ENCODE peak calls at places on chromosomes 6 and 20, in four cellular contexts. S is IMR-90, Z is heart right ventricle, G is cardiac fibroblast. E is an unnamed sample.

GRCh38 chr6:32954983-32955802 is 2.3 kb upstream of the HLA-DMA start:
- DNase-seq in S (peak), Z (no peak), G (peak), E (peak)

GRCh38 chr20:40414843-40415615 is 274.0 kb downstream of the MAFB start:
- DNase-seq in S (no peak), Z (no peak), G (no peak), E (no peak)

GRCh38 chr20:10673831-10674683 is at the start of gene JAG1:
- DNase-seq in G (peak), Z (peak), S (peak), E (peak)

GRCh38 chr6:139569561-139569960 is 195.1 kb upstream of the CITED2 start:
- DNase-seq in G (peak), S (peak), Z (no peak), E (peak)

GRCh38 chr6:1244278-1244677 is 67.6 kb upstream of the FOXQ1 start:
- DNase-seq in G (no peak), Z (no peak), S (no peak), E (no peak)

GRCh38 chr20:11034025-11034424 is 360.2 kb upstream of the JAG1 start:
- DNase-seq in Z (no peak), S (no peak), G (no peak), E (no peak)

GRCh38 chr20:10848810-10849370 is 175.1 kb upstream of the JAG1 start:
- DNase-seq in S (peak), Z (no peak), G (peak), E (peak)

GRCh38 chr20:49562341-49563014 is 5.5 kb downstream of the PTGIS start:
- DNase-seq in Z (peak), S (peak), G (peak), E (peak)

GRCh38 chr6:124007915-124008688 is 204.4 kb downstream of the NKAIN2 start:
- DNase-seq in G (no peak), Z (no peak), S (no peak), E (no peak)

GRCh38 chr6:110048221-110048875 is 70.2 kb downstream of the GPR6 start:
- DNase-seq in G (peak), Z (no peak), S (no peak), E (no peak)

GRCh38 chr20:3798908-3799248 is 2.8 kb downstream of the CDC25B start:
- DNase-seq in Z (no peak), S (no peak), G (no peak), E (no peak)

GRCh38 chr20:42444799-42445198 is 744.9 kb downstream of the PTPRT start:
- DNase-seq in S (no peak), Z (no peak), G (no peak), E (no peak)

GRCh38 chr20:20412750-20413149 is 44.8 kb downstream of the INSM1 start:
- DNase-seq in Z (no peak), S (no peak), G (no peak), E (no peak)

GRCh38 chr6:56699066-56699654 is 56.5 kb upstream of the DST start:
- DNase-seq in Z (no peak), G (peak), S (peak), E (no peak)

GRCh38 chr20:61178431-61179080 is 73.5 kb upstream of the CDH4 start:
- DNase-seq in S (no peak), Z (no peak), G (no peak), E (no peak)

GRCh38 chr20:6007529-6008103 is 46.2 kb downstream of the LRRN4 start:
- DNase-seq in G (no peak), Z (no peak), S (no peak), E (no peak)

GRCh38 chr6:14732845-14733757 is 512.8 kb upstream of the JARID2 start:
- DNase-seq in Z (no peak), S (peak), G (peak), E (peak)

GRCh38 chr20:36856691-36857635 is 19.0 kb upstream of the TLDC2 start:
- DNase-seq in Z (no peak), G (peak), S (peak), E (peak)

GRCh38 chr6:109060585-109060984 is 34.1 kb downstream of the SESN1 start:
- DNase-seq in S (no peak), G (peak), Z (no peak), E (peak)

GRCh38 chr6:44593539-44593944 is 206.0 kb downstream of the CDC5L start:
- DNase-seq in Z (no peak), G (peak), S (peak), E (peak)
- TF ChIP-seq CTCF in Z (peak), G (peak), S (peak), E (peak)

DNA sequence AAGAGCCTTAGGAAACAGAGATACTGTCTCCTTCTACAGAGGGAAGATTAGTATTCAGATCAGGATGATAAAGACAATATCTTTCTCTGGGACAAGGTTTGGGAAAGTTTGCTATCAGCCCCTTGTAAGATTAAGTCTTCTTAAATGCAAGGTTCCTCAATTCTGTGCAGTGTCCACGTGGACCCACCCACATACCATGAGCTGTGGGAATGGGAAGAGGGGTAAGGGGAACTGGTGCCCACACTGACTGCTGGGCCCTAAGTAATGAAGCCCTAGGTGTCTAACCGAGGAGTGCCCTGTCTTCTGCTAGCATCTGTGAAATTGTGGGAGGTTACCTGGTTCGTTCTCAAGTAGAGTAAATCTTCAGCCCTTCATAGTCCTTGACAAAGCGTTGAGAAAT is 5.8 kb upstream of the SSTR4 start:
- DNase-seq in S (no peak), G (no peak), Z (no peak), E (no peak)
- H3K4me3 ChIP-seq in S (no peak), G (no peak), Z (no peak), E (no peak)

DNA sequence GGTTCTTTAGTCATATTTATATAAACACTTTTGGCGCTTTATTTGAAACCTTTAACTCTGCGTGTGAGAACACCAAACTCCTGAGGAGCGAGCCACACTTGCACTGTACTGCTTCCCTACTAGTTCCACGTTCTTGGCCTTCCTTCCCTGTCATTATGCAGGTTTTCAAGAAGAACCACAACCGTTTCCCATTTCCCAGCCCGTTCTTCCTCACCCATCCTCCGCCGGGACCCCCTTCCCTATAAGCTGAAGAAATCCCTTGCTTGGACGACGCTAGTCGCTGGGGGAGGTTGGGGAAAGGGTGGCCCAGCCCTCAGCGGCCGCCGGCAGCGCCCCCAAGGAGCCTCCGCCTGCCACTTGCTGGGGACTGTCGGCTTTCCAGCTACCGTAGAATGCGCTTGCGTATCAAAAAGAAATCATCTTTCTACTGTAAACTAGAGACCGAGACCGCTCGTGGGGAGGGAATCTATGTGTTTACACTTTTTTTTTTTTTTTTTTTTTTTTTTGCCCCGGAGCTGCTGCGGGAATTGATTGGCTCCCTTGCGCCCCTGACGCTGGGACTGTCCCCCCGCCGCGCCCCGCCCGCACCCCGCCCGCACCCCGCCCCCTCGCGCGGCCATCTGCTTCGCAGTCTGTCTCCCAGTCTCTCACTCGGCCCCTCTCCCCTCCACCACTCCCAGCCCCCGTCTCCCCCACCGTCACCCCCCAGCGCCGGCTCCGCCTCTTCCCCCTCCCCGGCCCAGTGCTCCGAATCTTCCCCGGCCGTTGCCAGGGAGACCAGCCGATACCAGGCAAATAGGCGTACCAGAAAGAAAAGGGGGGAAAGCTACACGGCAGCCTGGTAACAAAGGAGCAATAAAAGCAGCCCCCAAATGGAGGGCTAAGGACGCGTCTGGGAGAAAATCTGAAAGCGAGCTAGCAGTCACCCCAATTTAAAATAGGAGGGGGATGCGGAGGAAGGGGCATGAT is 2.3 kb upstream of the MARCKS start:
- DNase-seq in G (peak), Z (peak), S (peak), E (peak)
- TF ChIP-seq CTCF in G (no peak), Z (no peak), S (no peak), E (no peak)

DNA sequence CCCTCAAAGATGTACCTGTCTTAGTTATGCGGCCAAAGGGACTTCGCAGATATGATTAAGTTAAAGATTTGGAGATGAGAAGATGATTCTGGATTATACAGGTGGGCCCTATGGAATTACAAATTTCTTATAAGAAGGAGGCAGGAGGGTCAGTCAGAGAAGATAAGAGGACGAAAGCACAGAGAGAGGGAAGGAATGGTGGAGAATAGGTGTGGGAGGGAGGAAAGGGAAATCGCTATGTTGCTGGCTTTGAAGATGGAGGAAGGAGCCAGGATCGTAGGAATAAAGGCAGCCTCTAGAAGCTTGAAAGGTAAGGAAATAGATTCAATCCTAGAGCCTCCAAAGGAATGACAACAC is 1.2 kb upstream of the TSPYL1 start:
- DNase-seq in S (no peak), G (no peak), Z (no peak), E (no peak)
- H3K4me3 ChIP-seq in S (no peak), G (no peak), Z (no peak), E (peak)

GRCh38 chr20:31846793-31847138 is 1.4 kb upstream of the FOXS1 start:
- DNase-seq in Z (no peak), G (no peak), S (no peak), E (no peak)
- TF ChIP-seq CTCF in Z (no peak), G (no peak), S (no peak), E (no peak)

GRCh38 chr6:129795261-129795660 is 65.9 kb downstream of the TMEM244 start:
- DNase-seq in G (no peak), Z (no peak), S (no peak), E (no peak)

GRCh38 chr6:129789974-129790373 is 71.1 kb downstream of the TMEM244 start:
- DNase-seq in Z (no peak), S (no peak), G (no peak), E (no peak)

GRCh38 chr6:129792049-129792448 is 69.1 kb downstream of the TMEM244 start:
- DNase-seq in S (no peak), G (no peak), Z (no peak), E (no peak)

GRCh38 chr6:129790786-129791185 is 70.3 kb downstream of the TMEM244 start:
- DNase-seq in G (no peak), Z (no peak), S (no peak), E (no peak)

DNA sequence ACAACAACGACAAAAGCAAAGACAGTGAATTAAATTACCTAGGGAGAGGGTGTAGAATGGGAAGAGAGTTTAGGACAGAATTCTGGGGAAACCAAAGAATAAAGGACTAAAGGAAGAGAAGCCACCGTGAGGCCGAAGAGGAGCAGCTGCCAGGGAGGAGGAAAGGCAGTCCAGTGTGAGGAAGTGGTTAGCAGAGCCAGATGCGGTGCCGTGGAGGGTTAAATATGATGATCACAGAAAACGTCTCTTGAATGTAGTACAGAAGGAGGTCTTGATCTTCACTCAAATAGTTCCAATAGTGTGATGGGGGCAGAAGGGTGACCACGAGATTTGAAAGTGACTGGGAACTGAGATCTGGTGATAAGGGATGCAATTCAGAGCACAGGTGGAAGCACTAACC is 67.7 kb downstream of the TMEM244 start:
- DNase-seq in G (no peak), Z (no peak), S (no peak), E (no peak)
- H3K4me3 ChIP-seq in G (no peak), Z (no peak), S (no peak), E (no peak)

GRCh38 chr20:38172344-38172743 is 7.3 kb upstream of the TGM2 start:
- DNase-seq in G (peak), Z (no peak), S (peak), E (no peak)
- TF ChIP-seq CTCF in G (peak), Z (no peak), S (peak), E (no peak)

GRCh38 chr6:165692106-165692653 is 29.1 kb upstream of the PDE10A start:
- DNase-seq in S (no peak), Z (no peak), G (peak), E (no peak)

GRCh38 chr6:165694296-165694695 is 31.3 kb upstream of the PDE10A start:
- DNase-seq in S (no peak), Z (no peak), G (no peak), E (no peak)

GRCh38 chr6:165685302-165685701 is 22.3 kb upstream of the PDE10A start:
- DNase-seq in S (no peak), G (no peak), Z (no peak), E (no peak)

GRCh38 chr6:165686966-165687365 is 23.9 kb upstream of the PDE10A start:
- DNase-seq in Z (no peak), G (no peak), S (no peak), E (no peak)

GRCh38 chr6:165689699-165690098 is 26.7 kb upstream of the PDE10A start:
- DNase-seq in S (peak), Z (no peak), G (peak), E (no peak)
- H3K4me3 ChIP-seq in S (no peak), Z (no peak), G (no peak), E (no peak)